ENCODE peak calls at places on chromosomes 7 and 10, in six cellular contexts. One of them, this sample, is unnamed.

GRCh38 chr7:135597181-135597925 is 39.6 kb downstream of the NUP205 start:
- DNase-seq in H1: no peak
- DNase-seq in IMR-90: peak; percentile 28
- DNase-seq in mesenchymal stem cell: no peak
- DNase-seq in neuronal stem cell: no peak
- DNase-seq in mesendoderm: no peak
- DNase-seq in this sample: no peak

GRCh38 chr10:100483876-100484666 is 21.3 kb downstream of the WNT8B start:
- DNase-seq in H1: no peak
- DNase-seq in IMR-90: no peak
- DNase-seq in mesenchymal stem cell: no peak
- DNase-seq in neuronal stem cell: no peak
- DNase-seq in mesendoderm: no peak
- DNase-seq in this sample: no peak

GRCh38 chr7:149071641-149072437 is 18.7 kb downstream of the ZNF786 start:
- DNase-seq in H1: peak; percentile 91
- DNase-seq in IMR-90: peak; percentile 5
- DNase-seq in mesenchymal stem cell: peak; percentile 11
- DNase-seq in neuronal stem cell: peak; percentile 11
- DNase-seq in mesendoderm: peak; percentile 91
- DNase-seq in this sample: peak; percentile 90

GRCh38 chr7:1676550-1677071 is 6.5 kb downstream of the ELFN1 start:
- DNase-seq in H1: no peak
- DNase-seq in IMR-90: no peak
- DNase-seq in mesenchymal stem cell: no peak
- DNase-seq in neuronal stem cell: no peak
- DNase-seq in mesendoderm: no peak
- DNase-seq in this sample: no peak

GRCh38 chr10:71213761-71214440 is 1.5 kb downstream of the UNC5B start:
- DNase-seq in H1: no peak
- DNase-seq in IMR-90: peak; percentile 80
- DNase-seq in mesenchymal stem cell: peak; percentile 89
- DNase-seq in neuronal stem cell: no peak
- DNase-seq in mesendoderm: peak; percentile 77
- DNase-seq in this sample: no peak

GRCh38 chr10:86942441-86943315 is 14.7 kb downstream of the MMRN2 start:
- DNase-seq in H1: no peak
- DNase-seq in IMR-90: no peak
- DNase-seq in mesenchymal stem cell: no peak
- DNase-seq in neuronal stem cell: no peak
- DNase-seq in mesendoderm: no peak
- DNase-seq in this sample: no peak

GRCh38 chr7:158368449-158368848 is 219.2 kb downstream of the PTPRN2 start:
- DNase-seq in H1: no peak
- DNase-seq in IMR-90: no peak
- DNase-seq in mesenchymal stem cell: no peak
- DNase-seq in neuronal stem cell: no peak
- DNase-seq in mesendoderm: no peak
- DNase-seq in this sample: no peak

GRCh38 chr10:61793760-61794713 is 107.5 kb upstream of the ARID5B start:
- DNase-seq in H1: no peak
- DNase-seq in IMR-90: peak; percentile 79
- DNase-seq in mesenchymal stem cell: peak; percentile 94
- DNase-seq in neuronal stem cell: no peak
- DNase-seq in mesendoderm: no peak
- DNase-seq in this sample: no peak

GRCh38 chr10:29671968-29672367 is 37.2 kb upstream of the SVIL start:
- DNase-seq in H1: no peak
- DNase-seq in IMR-90: no peak
- DNase-seq in mesenchymal stem cell: no peak
- DNase-seq in neuronal stem cell: no peak
- DNase-seq in mesendoderm: no peak
- DNase-seq in this sample: no peak

GRCh38 chr10:127117125-127117524 is 79.3 kb downstream of the INSYN2A start:
- DNase-seq in H1: peak; percentile 86
- DNase-seq in IMR-90: peak; percentile 64
- DNase-seq in mesenchymal stem cell: peak; percentile 62
- DNase-seq in neuronal stem cell: peak; percentile 65
- DNase-seq in mesendoderm: peak; percentile 68
- DNase-seq in this sample: peak; percentile 60

GRCh38 chr7:123748171-123748733 is 551 bp downstream of the WASL start:
- DNase-seq in H1: peak; percentile 52
- DNase-seq in IMR-90: peak; percentile 28
- DNase-seq in mesenchymal stem cell: peak; percentile 58
- DNase-seq in neuronal stem cell: peak; percentile 27
- DNase-seq in mesendoderm: peak; percentile 67
- DNase-seq in this sample: peak; percentile 37

GRCh38 chr10:73940634-73941221 is 29.8 kb downstream of the PLAU start:
- DNase-seq in H1: peak; percentile 96
- DNase-seq in IMR-90: peak; percentile 49
- DNase-seq in mesenchymal stem cell: peak; percentile 74
- DNase-seq in neuronal stem cell: peak; percentile 61
- DNase-seq in mesendoderm: peak; percentile 71
- DNase-seq in this sample: peak; percentile 84

GRCh38 chr7:3537210-3537875 is 236.3 kb downstream of the SDK1 start:
- DNase-seq in H1: no peak
- DNase-seq in IMR-90: peak; percentile 80
- DNase-seq in mesenchymal stem cell: peak; percentile 66
- DNase-seq in neuronal stem cell: no peak
- DNase-seq in mesendoderm: no peak
- DNase-seq in this sample: no peak

GRCh38 chr7:114988755-114989154 is 66.9 kb downstream of the MDFIC start:
- DNase-seq in H1: no peak
- DNase-seq in IMR-90: peak; percentile 83
- DNase-seq in mesenchymal stem cell: peak; percentile 63
- DNase-seq in neuronal stem cell: no peak
- DNase-seq in mesendoderm: no peak
- DNase-seq in this sample: no peak

GRCh38 chr10:33484787-33485186 is 150.3 kb upstream of the NRP1 start:
- DNase-seq in H1: no peak
- DNase-seq in IMR-90: peak; percentile 66
- DNase-seq in mesenchymal stem cell: peak; percentile 75
- DNase-seq in neuronal stem cell: no peak
- DNase-seq in mesendoderm: peak; percentile 42
- DNase-seq in this sample: no peak

GRCh38 chr10:44473146-44473545 is 88.2 kb upstream of the CXCL12 start:
- DNase-seq in H1: no peak
- DNase-seq in IMR-90: no peak
- DNase-seq in mesenchymal stem cell: no peak
- DNase-seq in neuronal stem cell: no peak
- DNase-seq in mesendoderm: no peak
- DNase-seq in this sample: no peak

GRCh38 chr7:148153611-148154010 is 437.0 kb upstream of the C7orf33 start:
- DNase-seq in H1: no peak
- DNase-seq in IMR-90: no peak
- DNase-seq in mesenchymal stem cell: peak; percentile 7
- DNase-seq in neuronal stem cell: no peak
- DNase-seq in mesendoderm: no peak
- DNase-seq in this sample: no peak

GRCh38 chr10:95201736-95202135 is 7.7 kb downstream of the ACSM6 start:
- DNase-seq in H1: no peak
- DNase-seq in IMR-90: peak; percentile 59
- DNase-seq in mesenchymal stem cell: peak; percentile 16
- DNase-seq in neuronal stem cell: no peak
- DNase-seq in mesendoderm: no peak
- DNase-seq in this sample: no peak

GRCh38 chr7:36600869-36601530 is 123.3 kb downstream of the AOAH start:
- DNase-seq in H1: peak; percentile 16
- DNase-seq in IMR-90: peak; percentile 70
- DNase-seq in mesenchymal stem cell: peak; percentile 34
- DNase-seq in neuronal stem cell: no peak
- DNase-seq in mesendoderm: no peak
- DNase-seq in this sample: no peak

GRCh38 chr10:34292675-34293074 is 522.4 kb downstream of the PARD3 start:
- DNase-seq in H1: no peak
- DNase-seq in IMR-90: peak; percentile 26
- DNase-seq in mesenchymal stem cell: no peak
- DNase-seq in neuronal stem cell: no peak
- DNase-seq in mesendoderm: no peak
- DNase-seq in this sample: no peak

GRCh38 chr10:98266647-98267046 is 1.3 kb downstream of the LOXL4 start:
- DNase-seq in H1: no peak
- DNase-seq in IMR-90: no peak
- DNase-seq in mesenchymal stem cell: no peak
- DNase-seq in neuronal stem cell: no peak
- DNase-seq in mesendoderm: no peak
- DNase-seq in this sample: no peak

GRCh38 chr10:61986788-61987187 is 85.3 kb downstream of the ARID5B start:
- DNase-seq in H1: no peak
- DNase-seq in IMR-90: no peak
- DNase-seq in mesenchymal stem cell: no peak
- DNase-seq in neuronal stem cell: no peak
- DNase-seq in mesendoderm: no peak
- DNase-seq in this sample: no peak

GRCh38 chr10:26249681-26250080 is 33.1 kb downstream of the GAD2 start:
- DNase-seq in H1: no peak
- DNase-seq in IMR-90: no peak
- DNase-seq in mesenchymal stem cell: no peak
- DNase-seq in neuronal stem cell: no peak
- DNase-seq in mesendoderm: no peak
- DNase-seq in this sample: no peak

GRCh38 chr7:127938588-127938987 is 92.6 kb downstream of the LRRC4 start:
- DNase-seq in H1: no peak
- DNase-seq in IMR-90: peak; percentile 88
- DNase-seq in mesenchymal stem cell: peak; percentile 58
- DNase-seq in neuronal stem cell: no peak
- DNase-seq in mesendoderm: no peak
- DNase-seq in this sample: no peak

GRCh38 chr10:120005408-120006280 is 113.1 kb downstream of the SEC23IP start:
- DNase-seq in H1: no peak
- DNase-seq in IMR-90: no peak
- DNase-seq in mesenchymal stem cell: no peak
- DNase-seq in neuronal stem cell: peak; percentile 42
- DNase-seq in mesendoderm: peak; percentile 68
- DNase-seq in this sample: peak; percentile 37

GRCh38 chr10:102135956-102136526 is 3.2 kb downstream of the PPRC1 start:
- DNase-seq in H1: no peak
- DNase-seq in IMR-90: no peak
- DNase-seq in mesenchymal stem cell: no peak
- DNase-seq in neuronal stem cell: no peak
- DNase-seq in mesendoderm: no peak
- DNase-seq in this sample: no peak

GRCh38 chr10:131855763-131856401 is 44.9 kb upstream of the PPP2R2D start:
- DNase-seq in H1: no peak
- DNase-seq in IMR-90: no peak
- DNase-seq in mesenchymal stem cell: no peak
- DNase-seq in neuronal stem cell: no peak
- DNase-seq in mesendoderm: no peak
- DNase-seq in this sample: peak; percentile 17
- H2BK15ac ChIP-seq in H1: no peak overlapping the region
- H2BK15ac ChIP-seq in IMR-90: no peak overlapping the region
- H2BK15ac ChIP-seq in mesenchymal stem cell: no peak overlapping the region
- H2BK15ac ChIP-seq in neuronal stem cell: no peak overlapping the region
- H2BK15ac ChIP-seq in mesendoderm: no peak overlapping the region
- H2BK15ac ChIP-seq in this sample: no peak overlapping the region

GRCh38 chr10:121437596-121437995 is 160.6 kb downstream of the FGFR2 start:
- DNase-seq in H1: no peak
- DNase-seq in IMR-90: no peak
- DNase-seq in mesenchymal stem cell: no peak
- DNase-seq in neuronal stem cell: no peak
- DNase-seq in mesendoderm: peak; percentile 55
- DNase-seq in this sample: no peak
- H4K8ac ChIP-seq in H1: no peak overlapping the region
- H4K8ac ChIP-seq in IMR-90: no peak overlapping the region
- H4K8ac ChIP-seq in mesenchymal stem cell: no peak overlapping the region
- H4K8ac ChIP-seq in neuronal stem cell: no peak overlapping the region
- H4K8ac ChIP-seq in mesendoderm: no peak overlapping the region
- H4K8ac ChIP-seq in this sample: no peak overlapping the region

DNA sequence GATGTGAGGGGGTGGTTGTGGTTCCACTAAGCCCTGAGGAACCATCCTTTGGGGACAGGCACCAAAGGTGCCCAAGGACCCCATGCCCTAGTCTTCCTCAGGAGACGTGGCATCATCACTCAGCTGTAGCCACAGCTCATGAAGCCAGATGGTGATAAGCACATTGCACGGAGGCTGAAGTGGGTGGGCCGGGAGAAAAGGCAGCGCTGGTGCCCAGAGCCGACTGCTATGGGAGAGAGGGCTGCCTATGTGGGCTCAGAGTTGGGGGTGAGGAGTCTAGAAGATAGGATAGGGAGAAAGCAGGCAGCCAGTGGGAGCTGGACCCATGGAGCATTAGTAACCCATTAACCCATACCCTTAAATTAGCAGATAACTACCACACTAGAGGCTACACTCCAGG is 325.3 kb downstream of the RPS24 start:
- DNase-seq in H1: no peak
- DNase-seq in IMR-90: no peak
- DNase-seq in mesenchymal stem cell: no peak
- DNase-seq in neuronal stem cell: no peak
- DNase-seq in mesendoderm: no peak
- DNase-seq in this sample: no peak
- H3K4ac ChIP-seq in H1: no peak overlapping the region
- H3K4ac ChIP-seq in IMR-90: no peak overlapping the region
- H3K4ac ChIP-seq in mesenchymal stem cell: no peak overlapping the region
- H3K4ac ChIP-seq in neuronal stem cell: peak overlapping the region; percentile 17
- H3K4ac ChIP-seq in mesendoderm: no peak overlapping the region
- H3K4ac ChIP-seq in this sample: no peak overlapping the region

GRCh38 chr7:39761435-39761834 is 138.1 kb downstream of the RALA start:
- DNase-seq in H1: no peak
- DNase-seq in IMR-90: no peak
- DNase-seq in mesenchymal stem cell: no peak
- DNase-seq in neuronal stem cell: no peak
- DNase-seq in mesendoderm: no peak
- DNase-seq in this sample: no peak
- H2BK15ac ChIP-seq in H1: no peak overlapping the region
- H2BK15ac ChIP-seq in IMR-90: no peak overlapping the region
- H2BK15ac ChIP-seq in mesenchymal stem cell: no peak overlapping the region
- H2BK15ac ChIP-seq in neuronal stem cell: no peak overlapping the region
- H2BK15ac ChIP-seq in mesendoderm: no peak overlapping the region
- H2BK15ac ChIP-seq in this sample: no peak overlapping the region

DNA sequence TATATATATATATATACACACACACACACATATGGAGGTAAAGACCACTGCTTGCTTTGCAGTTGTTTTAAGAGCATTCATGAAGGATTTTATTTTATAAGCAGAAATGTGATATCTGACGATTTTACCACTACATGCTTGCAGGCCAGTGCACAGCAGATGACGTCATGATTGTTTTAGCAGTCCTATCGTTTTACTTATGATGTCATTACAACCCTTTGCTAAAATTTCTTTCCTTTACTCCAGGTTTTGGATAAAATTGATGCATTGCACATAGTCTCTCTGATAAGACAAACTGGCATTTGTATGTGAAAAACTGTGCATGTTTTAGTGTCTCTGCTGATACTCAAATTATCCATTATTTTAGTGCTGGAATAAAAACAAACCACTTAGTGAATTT is 9.2 kb downstream of the EGFR start:
- DNase-seq in H1: no peak
- DNase-seq in IMR-90: peak; percentile 71
- DNase-seq in mesenchymal stem cell: no peak
- DNase-seq in neuronal stem cell: no peak
- DNase-seq in mesendoderm: no peak
- DNase-seq in this sample: no peak
- H4K8ac ChIP-seq in H1: no peak overlapping the region
- H4K8ac ChIP-seq in IMR-90: no peak overlapping the region
- H4K8ac ChIP-seq in mesenchymal stem cell: no peak overlapping the region
- H4K8ac ChIP-seq in neuronal stem cell: no peak overlapping the region
- H4K8ac ChIP-seq in mesendoderm: no peak overlapping the region
- H4K8ac ChIP-seq in this sample: no peak overlapping the region

This sample was measured in H9.